ENCODE peak calls at places on chromosomes 11 and 22, in six cellular contexts. W is hepatocyte, F is endothelial cell, K is brain microvascular endothelial cell, H is Peyer's patch, O is heart right ventricle. U is an unnamed sample.

GRCh38 chr22:17861909-17862308 is 87.6 kb upstream of the BID start:
- DNase-seq in H (no peak), W (no peak), K (no peak), O (no peak), F (no peak), U (no peak)

GRCh38 chr11:18527512-18527911 is 770 bp upstream of the TSG101 start:
- DNase-seq in F (no peak), W (peak; percentile 14), K (peak; percentile 2), O (no peak), H (no peak), U (no peak)

GRCh38 chr11:35313066-35313765 is 106.1 kb downstream of the SLC1A2 start:
- DNase-seq in F (no peak), O (no peak), H (peak; percentile 50), K (no peak), W (no peak), U (no peak)

GRCh38 chr11:101860694-101861371 is 54.0 kb upstream of the CEP126 start:
- DNase-seq in O (no peak), F (peak; percentile 20), W (peak; percentile 86), H (peak; percentile 60), K (peak; percentile 61), U (no peak)

GRCh38 chr11:3109921-3110706 is 52.9 kb upstream of the CARS1 start:
- DNase-seq in W (peak; percentile 42), F (peak; percentile 51), K (no peak), H (peak; percentile 72), O (peak; percentile 45), U (no peak)

GRCh38 chr11:33303541-33303940 is 46.4 kb downstream of the HIPK3 start:
- DNase-seq in W (no peak), K (no peak), H (no peak), F (no peak), O (no peak), U (no peak)

GRCh38 chr11:122864386-122864785 is 18.2 kb upstream of the JHY start:
- DNase-seq in W (no peak), O (no peak), H (no peak), F (no peak), K (no peak), U (no peak)

GRCh38 chr22:38739300-38740055 is 16.3 kb downstream of the SUN2 start:
- DNase-seq in H (no peak), O (peak; percentile 61), K (no peak), W (no peak), F (no peak), U (no peak)

GRCh38 chr11:20031155-20032001 is 128.9 kb downstream of the DBX1 start:
- DNase-seq in K (peak; percentile 77), F (no peak), O (no peak), W (peak; percentile 37), H (no peak), U (peak; percentile 78)

GRCh38 chr11:96798445-96798844 is 408.6 kb downstream of the JRKL start:
- DNase-seq in O (no peak), W (no peak), F (no peak), K (no peak), H (no peak), U (no peak)

DNA sequence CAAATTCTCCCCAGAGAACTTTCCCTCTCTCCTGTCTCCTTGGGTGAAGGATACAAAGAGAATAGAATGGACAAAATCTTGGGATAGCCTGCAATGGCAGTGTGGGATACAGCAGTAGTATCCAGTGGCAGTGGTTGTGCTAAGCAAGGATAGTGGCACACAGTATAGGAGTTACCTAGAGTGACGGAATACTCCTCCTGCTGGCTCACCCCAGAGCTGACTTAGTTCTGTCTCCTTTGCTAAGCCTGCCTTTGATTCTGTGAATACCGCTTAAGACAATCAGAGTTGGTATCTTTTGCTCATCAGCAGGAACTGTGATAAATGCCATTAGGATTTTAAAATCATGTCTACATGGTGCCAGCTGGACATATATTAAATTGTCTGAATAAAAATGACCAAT is 404.3 kb downstream of the JRKL start:
- DNase-seq in F (no peak), H (no peak), O (no peak), W (no peak), K (no peak), U (no peak)
- TF ChIP-seq CTCF in F (no peak), H (no peak), O (no peak), W (no peak), K (no peak), U (peak; percentile 11)

GRCh38 chr11:257766-258493 is 20.3 kb upstream of the NLRP6 start:
- DNase-seq in O (no peak), H (no peak), W (no peak), K (no peak), F (no peak), U (no peak)
- TF ChIP-seq CTCF in O (no peak), H (no peak), W (peak; percentile 12), K (peak; percentile 41), F (no peak), U (no peak)

DNA sequence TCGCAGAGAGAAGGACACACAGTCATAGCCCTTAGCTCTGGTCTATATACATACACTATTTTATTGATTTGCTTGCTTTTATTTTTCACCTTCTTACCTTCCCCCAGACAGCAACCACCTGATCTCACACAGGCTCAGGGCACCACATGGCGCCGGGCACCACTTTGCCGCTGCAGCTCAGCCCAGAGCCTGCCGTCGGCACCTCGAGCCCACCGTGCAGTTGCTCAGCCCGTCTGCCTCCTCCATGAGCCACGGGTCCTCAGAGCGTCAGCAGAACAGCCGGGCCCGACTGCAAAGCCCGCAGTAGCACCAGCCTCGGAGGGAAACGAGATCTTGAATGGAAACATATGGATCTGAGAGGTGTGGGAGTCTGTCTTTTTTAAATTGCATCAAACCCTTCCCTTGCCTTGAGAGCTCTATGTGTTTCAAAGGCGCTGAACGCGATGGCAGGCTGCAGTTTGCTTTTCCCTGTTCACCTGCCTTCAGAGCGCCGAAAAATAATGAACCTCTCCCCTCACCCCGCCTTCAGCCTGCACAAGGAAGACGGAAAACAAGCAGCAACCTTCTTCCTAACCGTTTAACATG is 505.4 kb downstream of the MN1 start:
- DNase-seq in O (no peak), F (no peak), H (no peak), K (no peak), W (no peak), U (no peak)
- TF ChIP-seq CTCF in O (no peak), F (no peak), H (no peak), K (no peak), W (no peak), U (no peak)

GRCh38 chr11:62715150-62716130 is 8.0 kb downstream of the GNG3 start:
- DNase-seq in F (no peak), W (no peak), H (no peak), O (no peak), K (no peak), U (no peak)
- TF ChIP-seq CTCF in F (no peak), W (no peak), H (no peak), O (no peak), K (no peak), U (no peak)

DNA sequence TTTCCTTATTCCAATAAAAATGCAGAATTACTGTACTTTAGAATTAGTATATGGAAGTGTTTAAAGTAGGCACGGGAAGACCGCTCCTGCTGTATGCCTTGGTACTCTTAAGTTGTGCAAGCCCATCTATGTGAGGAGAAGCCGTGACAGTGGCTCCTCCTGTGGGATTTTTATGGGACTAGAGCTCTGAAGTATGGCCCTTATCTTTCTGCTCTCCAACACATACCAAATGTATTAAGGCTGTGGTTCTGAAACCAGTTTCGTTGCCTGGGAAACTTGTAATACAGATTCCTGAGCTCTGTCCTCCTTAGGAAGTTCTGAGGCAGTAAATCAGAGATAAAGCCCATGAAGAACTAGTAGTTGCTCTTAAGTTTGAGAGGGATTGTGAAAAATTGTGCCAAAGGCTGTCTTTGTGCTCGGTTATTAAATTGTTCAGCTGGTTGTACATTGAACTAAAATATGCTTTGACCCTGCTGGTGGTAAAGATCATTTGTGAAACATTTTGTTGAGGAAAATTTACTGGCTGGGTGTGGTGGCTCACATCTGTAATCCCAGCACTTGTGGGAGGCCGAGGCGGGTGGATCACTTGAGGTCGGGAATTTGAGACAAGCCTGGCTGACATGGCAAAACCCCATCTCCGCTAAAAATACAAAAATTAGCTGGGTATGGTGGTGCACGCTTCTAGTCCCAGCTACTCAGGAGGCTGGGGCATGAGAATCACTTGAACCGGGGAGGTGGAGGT is 29.3 kb downstream of the RTN3 start:
- DNase-seq in W (peak; percentile 83), H (no peak), F (no peak), K (peak; percentile 89), O (no peak), U (peak; percentile 7)
- TF ChIP-seq CTCF in W (peak; percentile 33), H (no peak), F (no peak), K (peak; percentile 39), O (no peak), U (no peak)

GRCh38 chr11:61392991-61393595 is 706 bp downstream of the TMEM216 start:
- DNase-seq in O (no peak), W (peak; percentile 48), K (no peak), F (peak; percentile 11), H (no peak), U (no peak)
- TF ChIP-seq CTCF in O (no peak), W (peak; percentile 36), K (peak; percentile 63), F (no peak), H (no peak), U (peak; percentile 52)

GRCh38 chr11:73359341-73359740 is 16.9 kb upstream of the RELT start:
- DNase-seq in W (no peak), H (no peak), K (peak; percentile 59), O (peak; percentile 60), F (no peak), U (no peak)

GRCh38 chr11:73359930-73360742 is 16.1 kb upstream of the RELT start:
- DNase-seq in F (peak; percentile 73), W (peak; percentile 43), H (no peak), K (peak; percentile 42), O (no peak), U (no peak)

GRCh38 chr11:73361953-73362776 is 14.0 kb upstream of the RELT start:
- DNase-seq in F (peak; percentile 65), H (no peak), K (no peak), O (no peak), W (no peak), U (no peak)

GRCh38 chr11:73363147-73363546 is 13.1 kb upstream of the RELT start:
- DNase-seq in H (no peak), O (no peak), F (no peak), K (no peak), W (no peak), U (no peak)

GRCh38 chr11:73360743-73361369 is 15.3 kb upstream of the RELT start:
- DNase-seq in K (no peak), H (no peak), O (no peak), F (no peak), W (no peak), U (no peak)
- TF ChIP-seq CTCF in K (no peak), H (no peak), O (no peak), F (peak; percentile 22), W (no peak), U (no peak)